ENCODE peak calls at places on chromosome 21, in five cellular contexts. U is stimulated activated CD4-positive, alpha-beta T cell treated with anti-CD3 and anti-CD28 coated beads, Interleukin-15, amount 100 ng/mL, for 48 hours; H is COLO829; W is endothelial cell; T is dorsolateral prefrontal cortex. Q is an unnamed sample.

GRCh38 chr21:46079357-46080170 is 18.3 kb upstream of the COL6A2 start:
- DNase-seq in U (no peak), H (no peak), W (no peak), T (no peak), Q (peak; percentile 40)

GRCh38 chr21:27024316-27024715 is 57.4 kb upstream of the ADAMTS5 start:
- DNase-seq in U (no peak), H (no peak), W (no peak), T (no peak), Q (no peak)

GRCh38 chr21:46191257-46191685 is 7.0 kb upstream of the SPATC1L start:
- DNase-seq in U (no peak), H (peak; percentile 33), W (no peak), T (peak; percentile 47), Q (peak; percentile 32)

GRCh38 chr21:46000731-46001641 is 19.4 kb downstream of the COL6A1 start:
- DNase-seq in U (no peak), H (no peak), W (no peak), T (peak; percentile 40), Q (peak; percentile 44)

GRCh38 chr21:39125752-39126485 is 57.3 kb downstream of the PSMG1 start:
- DNase-seq in U (no peak), H (peak; percentile 66), W (peak; percentile 54), T (no peak), Q (peak; percentile 66)

GRCh38 chr21:38843806-38844479 is 38.2 kb downstream of the ETS2 start:
- DNase-seq in U (no peak), H (no peak), W (no peak), T (no peak), Q (no peak)

GRCh38 chr21:34881894-34882371 is 167.2 kb downstream of the RUNX1 start:
- DNase-seq in U (no peak), H (peak; percentile 86), W (no peak), T (no peak), Q (no peak)

GRCh38 chr21:41885341-41886024 is 6.3 kb upstream of the PRDM15 start:
- DNase-seq in U (no peak), H (no peak), W (no peak), T (no peak), Q (no peak)

GRCh38 chr21:33945652-33946270 is 30.2 kb upstream of the ATP5PO start:
- DNase-seq in U (no peak), H (no peak), W (no peak), T (no peak), Q (no peak)

GRCh38 chr21:15653710-15654109 is 76.1 kb upstream of the USP25 start:
- DNase-seq in U (no peak), H (no peak), W (no peak), T (no peak), Q (no peak)

GRCh38 chr21:16046625-16047340 is 317.0 kb downstream of the USP25 start:
- DNase-seq in U (no peak), H (no peak), W (no peak), T (no peak), Q (no peak)

GRCh38 chr21:45054162-45054926 is 20.0 kb upstream of the ADARB1 start:
- DNase-seq in U (no peak), H (no peak), W (no peak), T (no peak), Q (no peak)

GRCh38 chr21:33801424-33802405 is 113.9 kb downstream of the ATP5PO start:
- DNase-seq in U (no peak), H (no peak), W (no peak), T (no peak), Q (no peak)

GRCh38 chr21:43188181-43188580 is 19.4 kb downstream of the CRYAA start:
- DNase-seq in U (no peak), H (no peak), W (no peak), T (no peak), Q (peak; percentile 3)

GRCh38 chr21:15687208-15687607 is 42.6 kb upstream of the USP25 start:
- DNase-seq in U (no peak), H (no peak), W (no peak), T (no peak), Q (no peak)

GRCh38 chr21:28538987-28539622 is 453.6 kb downstream of the LTN1 start:
- DNase-seq in U (no peak), H (peak; percentile 11), W (no peak), T (no peak), Q (no peak)

GRCh38 chr21:28181730-28182129 is 810.9 kb downstream of the LTN1 start:
- DNase-seq in U (no peak), H (no peak), W (no peak), T (no peak), Q (no peak)

Q was measured in ecto neural progenitor cell.